ENCODE peak calls at places on chromosomes 4 and X, in six cellular contexts. V is stimulated activated CD4-positive, alpha-beta T cell treated with anti-CD3 and anti-CD28 coated beads, Interleukin-1b, Interleukin-23, amount 100 ng/mL, for 4 hours; J is CD4-positive, alpha-beta T cell; U is T follicular helper cell; M is A549; Q is activated T-helper 9 cell treated with anti-CD3 and anti-CD28 coated beads, Interleukin-2, amount 50 U/mL, for 16 hours. C is an unnamed sample.
A peak's percentile ranks its signal among the peaks of the same experiment; 100 is the strongest.

GRCh38 chrX:47380268-47380667 is 9.9 kb downstream of the ZNF157 start:
- DNase-seq in V (peak; percentile 49), J (peak; percentile 56), U (peak; percentile 70), M (no peak), Q (peak; percentile 44), C (no peak)

GRCh38 chrX:107659768-107660167 is 31.5 kb downstream of the PRPS1 start:
- DNase-seq in V (no peak), J (no peak), U (no peak), M (no peak), Q (no peak), C (no peak)

GRCh38 chr4:168647976-168648375 is 151.1 kb downstream of the PALLD start:
- DNase-seq in V (no peak), J (no peak), U (no peak), M (no peak), Q (no peak), C (no peak)

GRCh38 chr4:19592391-19592790 is 659.3 kb upstream of the SLIT2 start:
- DNase-seq in V (no peak), J (no peak), U (no peak), M (no peak), Q (no peak), C (no peak)

GRCh38 chrX:102934624-102935023 is 2.4 kb upstream of the RAB40AL start:
- DNase-seq in V (peak; percentile 12), J (peak; percentile 9), U (peak; percentile 22), M (peak; percentile 3), Q (no peak), C (no peak)

GRCh38 chr4:139656614-139657486 is 8.8 kb upstream of the MGST2 start:
- DNase-seq in V (peak; percentile 6), J (peak; percentile 26), U (peak; percentile 18), M (peak; percentile 56), Q (no peak), C (no peak)

GRCh38 chr4:186666750-186667149 is 56.9 kb downstream of the FAT1 start:
- DNase-seq in V (no peak), J (no peak), U (no peak), M (no peak), Q (no peak), C (no peak)

GRCh38 chrX:23952984-23953907 is 45.4 kb downstream of the CXorf58 start:
- DNase-seq in V (peak; percentile 3), J (peak; percentile 1), U (no peak), M (no peak), Q (peak; percentile 4), C (no peak)

GRCh38 chr4:35124116-35124515 is 1120.2 kb downstream of the ARAP2 start:
- DNase-seq in V (no peak), J (no peak), U (no peak), M (no peak), Q (no peak), C (no peak)

GRCh38 chr4:125735107-125735506 is 420.4 kb downstream of the FAT4 start:
- DNase-seq in V (no peak), J (no peak), U (no peak), M (peak; percentile 31), Q (no peak), C (peak; percentile 97)

GRCh38 chrX:43822015-43822414 is 60.2 kb downstream of the MAOB start:
- DNase-seq in V (no peak), J (no peak), U (no peak), M (no peak), Q (no peak), C (no peak)

GRCh38 chr4:6327220-6327917 is 57.7 kb downstream of the WFS1 start:
- DNase-seq in V (peak; percentile 73), J (peak; percentile 75), U (peak; percentile 60), M (peak; percentile 49), Q (peak; percentile 70), C (no peak)

GRCh38 chrX:22969416-22969815 is 30.3 kb upstream of the DDX53 start:
- DNase-seq in V (no peak), J (no peak), U (no peak), M (no peak), Q (no peak), C (no peak)